ENCODE peak calls at places on chromosomes 12 and 14, in four cellular contexts. E is body of pancreas, L is ovary, B is testis. I is an unnamed sample. For H3K36me3, the result is how much of the 10 kb centered on the place peaks cover.

GRCh38 chr14:75675265-75675960 is 14.4 kb downstream of the TTLL5 start:
- DNase-seq in E (no peak), L (no peak), B (no peak), I (no peak)

GRCh38 chr12:105948331-105948730 is 190.4 kb downstream of the NUAK1 start:
- DNase-seq in E (no peak), L (no peak), B (no peak), I (no peak)

GRCh38 chr12:69252033-69252432 is 12.7 kb downstream of the CPSF6 start:
- DNase-seq in E (no peak), L (no peak), B (no peak), I (no peak)

GRCh38 chr14:63438065-63438757 is 105.0 kb downstream of the PPP2R5E start:
- DNase-seq in E (peak), L (peak), B (peak), I (no peak)

GRCh38 chr14:39417014-39417413 is 15.2 kb downstream of the FBXO33 start:
- DNase-seq in E (no peak), L (no peak), B (no peak), I (no peak)

GRCh38 chr12:27751386-27752047 is 28.5 kb upstream of the KLHL42 start:
- DNase-seq in E (peak), L (no peak), B (no peak), I (peak)

GRCh38 chr12:6943387-6943718 is 263 bp upstream of the RNU7-1 start:
- DNase-seq in E (peak), L (peak), B (peak), I (peak)

GRCh38 chr12:66176525-66176924 is 6.7 kb upstream of the TMBIM4 start:
- DNase-seq in E (no peak), L (no peak), B (no peak), I (no peak)

GRCh38 chr12:89544730-89545184 is 18.9 kb upstream of the POC1B start:
- DNase-seq in E (peak), L (no peak), B (peak), I (peak)

GRCh38 chr12:12541782-12542181 is 20.9 kb downstream of the DUSP16 start:
- DNase-seq in E (no peak), L (no peak), B (no peak), I (no peak)

GRCh38 chr14:29144598-29144997 is 378.0 kb downstream of the FOXG1 start:
- DNase-seq in E (no peak), L (no peak), B (no peak), I (no peak)

GRCh38 chr14:31357279-31357678 is 63.1 kb downstream of the HEATR5A start:
- DNase-seq in E (no peak), L (no peak), B (no peak), I (no peak)

GRCh38 chr14:44449694-44450093 is 57.4 kb downstream of the FSCB start:
- DNase-seq in E (no peak), L (no peak), B (no peak), I (peak)

GRCh38 chr12:75790219-75790618 is 241.4 kb downstream of the PHLDA1 start:
- DNase-seq in E (no peak), L (no peak), B (no peak), I (no peak)

GRCh38 chr12:69649529-69649928 is 38.8 kb upstream of the LRRC10 start:
- DNase-seq in E (no peak), L (no peak), B (no peak), I (no peak)

GRCh38 chr12:116760621-116761020 is 22.5 kb downstream of the RNFT2 start:
- DNase-seq in E (no peak), L (no peak), B (no peak), I (no peak)
- H3K4me3 ChIP-seq in E (no peak), L (no peak), B (no peak), I (no peak)

GRCh38 chr12:113468365-113469223 is 3.1 kb downstream of the LHX5 start:
- DNase-seq in E (no peak), L (no peak), B (no peak), I (no peak)

GRCh38 chr12:113465808-113466769 is 5.6 kb downstream of the LHX5 start:
- DNase-seq in E (no peak), L (no peak), B (no peak), I (no peak)

GRCh38 chr12:113467514-113468364 is 3.9 kb downstream of the LHX5 start:
- DNase-seq in E (no peak), L (no peak), B (no peak), I (no peak)

GRCh38 chr12:113466770-113467153 is 4.9 kb downstream of the LHX5 start:
- DNase-seq in E (no peak), L (no peak), B (no peak), I (no peak)

DNA sequence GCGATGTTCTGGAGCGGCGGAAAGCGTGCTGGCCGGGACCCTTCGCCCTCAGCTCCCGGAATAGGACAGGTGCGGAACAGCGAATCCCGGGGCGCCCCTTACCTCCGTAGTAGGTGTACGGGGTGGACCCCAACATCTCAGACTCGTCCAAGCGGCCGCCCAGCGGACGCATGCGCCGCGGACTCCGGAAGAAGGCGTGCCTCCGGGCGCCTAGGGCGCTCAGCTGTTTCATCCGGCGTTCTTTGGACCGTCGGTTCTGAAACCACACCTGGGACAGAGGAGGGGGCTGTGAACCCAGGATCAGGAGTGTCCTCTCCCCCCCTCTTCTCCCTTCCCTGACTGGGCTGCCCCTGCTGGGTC is 4.5 kb downstream of the LHX5 start:
- DNase-seq in E (no peak), L (no peak), B (no peak), I (no peak)
- TF ChIP-seq POLR2A in E (no peak), L (no peak), B (no peak), I (no peak)

GRCh38 chr14:58846682-58847465 is 209.1 kb downstream of the DACT1 start:
- DNase-seq in E (no peak), L (no peak), B (no peak), I (no peak)
- H3K36me3 ChIP-seq in E (under half), L (under half), B (under half), I (under half)

GRCh38 chr14:58027904-58028303 is 124.1 kb downstream of the ARMH4 start:
- DNase-seq in E (no peak), L (no peak), B (no peak), I (no peak)

GRCh38 chr14:58026967-58027366 is 125.0 kb downstream of the ARMH4 start:
- DNase-seq in E (no peak), L (no peak), B (no peak), I (no peak)

GRCh38 chr14:58026219-58026618 is 125.8 kb downstream of the ARMH4 start:
- DNase-seq in E (no peak), L (no peak), B (no peak), I (no peak)
- H3K4me3 ChIP-seq in E (no peak), L (no peak), B (no peak), I (no peak)